ENCODE peak calls at places on chromosomes 13 and 19, in five cellular contexts. E is left lung, N is body of pancreas, I is HFF-Myc, R is cardiac fibroblast. D is an unnamed sample.

GRCh38 chr13:38687246-38688229 is 661 bp downstream of the FREM2 start:
- DNase-seq in E (peak; percentile 33), N (peak; percentile 25), I (no peak), R (peak; percentile 18), D (no peak)

GRCh38 chr19:6772028-6772865 is at the start of gene VAV1:
- DNase-seq in E (peak; percentile 83), N (peak; percentile 65), I (no peak), R (no peak), D (no peak)

GRCh38 chr13:35164324-35164932 is 222.4 kb downstream of the NBEA start:
- DNase-seq in E (no peak), N (no peak), I (no peak), R (peak; percentile 54), D (no peak)

GRCh38 chr13:112438515-112438914 is 62.4 kb downstream of the SPACA7 start:
- DNase-seq in E (no peak), N (no peak), I (no peak), R (no peak), D (no peak)

GRCh38 chr19:55095260-55096060 is 19.8 kb downstream of the EPS8L1 start:
- DNase-seq in E (no peak), N (no peak), I (no peak), R (no peak), D (no peak)

GRCh38 chr13:23212621-23213020 is 31.8 kb downstream of the SGCG start:
- DNase-seq in E (no peak), N (no peak), I (no peak), R (no peak), D (no peak)

GRCh38 chr13:92137519-92137918 is 739.1 kb downstream of the GPC5 start:
- DNase-seq in E (no peak), N (no peak), I (no peak), R (peak; percentile 0), D (no peak)

GRCh38 chr13:44373247-44373600 is 400 bp upstream of the SERP2 start:
- DNase-seq in E (no peak), N (no peak), I (no peak), R (no peak), D (no peak)

GRCh38 chr13:76856141-76856571 is 30.0 kb downstream of the KCTD12 start:
- DNase-seq in E (no peak), N (no peak), I (peak; percentile 20), R (peak; percentile 90), D (no peak)

GRCh38 chr13:71704650-71705049 is 162.4 kb downstream of the DACH1 start:
- DNase-seq in E (no peak), N (no peak), I (no peak), R (peak; percentile 6), D (no peak)

GRCh38 chr13:30791354-30791921 is 56.1 kb downstream of the ALOX5AP start:
- DNase-seq in E (no peak), N (peak; percentile 17), I (peak; percentile 84), R (peak; percentile 11), D (no peak)

GRCh38 chr19:1853295-1854031 is 5.2 kb upstream of the REXO1 start:
- DNase-seq in E (peak; percentile 85), N (peak; percentile 84), I (peak; percentile 35), R (peak; percentile 83), D (no peak)

GRCh38 chr13:72221276-72221962 is 354.4 kb upstream of the DACH1 start:
- DNase-seq in E (no peak), N (peak; percentile 51), I (no peak), R (peak; percentile 9), D (no peak)

GRCh38 chr13:28531195-28531955 is 36.4 kb upstream of the FLT1 start:
- DNase-seq in E (no peak), N (peak; percentile 19), I (no peak), R (peak; percentile 33), D (no peak)

GRCh38 chr13:27194209-27194608 is 22.6 kb upstream of the USP12 start:
- DNase-seq in E (no peak), N (no peak), I (no peak), R (peak; percentile 27), D (no peak)

GRCh38 chr13:33816912-33817311 is 1.0 kb upstream of the RFC3 start:
- DNase-seq in E (no peak), N (no peak), I (no peak), R (no peak), D (no peak)

GRCh38 chr19:50510121-50510670 is 795 bp downstream of the JOSD2 start:
- DNase-seq in E (peak; percentile 35), N (peak; percentile 30), I (no peak), R (no peak), D (no peak)

GRCh38 chr19:47447470-47448359 is 24.0 kb downstream of the SLC8A2 start:
- DNase-seq in E (no peak), N (no peak), I (no peak), R (peak; percentile 47), D (no peak)

GRCh38 chr13:94312511-94313191 is 166.8 kb downstream of the DCT start:
- DNase-seq in E (no peak), N (no peak), I (no peak), R (no peak), D (no peak)

GRCh38 chr19:28737021-28737525 is 475.9 kb downstream of the UQCRFS1 start:
- DNase-seq in E (no peak), N (peak; percentile 22), I (peak; percentile 11), R (peak; percentile 76), D (peak; percentile 6)

GRCh38 chr19:49335071-49335783 is at the start of gene CD37:
- DNase-seq in E (peak; percentile 54), N (no peak), I (no peak), R (no peak), D (no peak)

GRCh38 chr13:65613004-65613403 is 1617.1 kb downstream of the PCDH9 start:
- DNase-seq in E (no peak), N (no peak), I (no peak), R (no peak), D (no peak)

GRCh38 chr19:48501961-48502719 is 9.5 kb downstream of the LMTK3 start:
- DNase-seq in E (peak; percentile 94), N (peak; percentile 99), I (no peak), R (peak; percentile 25), D (no peak)

GRCh38 chr13:96988441-96988840 is 5.8 kb downstream of the OXGR1 start:
- DNase-seq in E (no peak), N (no peak), I (no peak), R (no peak), D (no peak)

DNA sequence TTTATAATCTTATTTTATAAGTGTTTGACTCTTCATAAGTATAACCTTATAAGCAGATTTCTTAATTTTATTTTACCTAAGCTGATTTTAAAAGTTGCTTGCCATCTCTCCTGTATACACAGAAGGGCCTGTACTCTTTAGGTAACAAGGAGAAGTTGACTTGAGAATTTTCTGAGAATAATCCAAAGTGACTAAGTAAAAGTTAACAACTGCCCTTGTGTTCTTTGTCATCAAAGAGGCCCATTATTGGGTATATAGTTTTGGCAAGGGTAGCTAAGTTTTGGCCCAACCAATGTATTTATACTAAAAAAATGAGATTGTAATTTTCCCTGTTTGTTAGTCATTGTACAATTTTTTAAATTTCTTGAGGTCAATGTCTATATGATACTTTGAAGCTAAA is 3.2 kb downstream of the LCP1 start:
- DNase-seq in E (no peak), N (no peak), I (no peak), R (no peak), D (no peak)
- H3K4me3 ChIP-seq in E (no peak overlapping the region), N (no peak overlapping the region), I (no peak overlapping the region), R (no peak overlapping the region), D (no peak overlapping the region)

DNA sequence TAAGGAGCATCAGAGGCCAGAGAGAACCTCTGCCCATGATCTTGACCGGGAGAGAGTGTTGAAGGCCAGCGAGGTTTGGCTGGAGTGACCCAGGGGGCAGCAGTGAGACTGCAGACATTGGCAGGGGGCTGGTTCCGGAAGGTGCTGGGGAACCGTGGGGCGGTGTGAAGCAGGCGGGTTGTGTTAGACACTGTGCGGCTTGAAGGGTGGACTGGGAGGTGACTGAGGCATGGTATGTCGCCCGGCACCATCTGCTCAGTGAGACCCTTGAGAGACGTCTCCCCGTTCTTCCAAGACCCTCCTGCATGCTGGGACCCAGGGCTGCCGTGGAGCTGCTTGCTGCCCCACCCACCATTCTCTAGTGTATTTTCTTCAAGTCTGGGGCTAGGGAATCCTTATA is 24.6 kb downstream of the CARM1 start:
- DNase-seq in E (no peak), N (no peak), I (no peak), R (no peak), D (no peak)
- TF ChIP-seq CTCF in E (no peak), N (no peak), I (peak; percentile 25), R (no peak), D (peak; percentile 12)

GRCh38 chr13:111206148-111206547 is 91.0 kb downstream of the ARHGEF7 start:
- DNase-seq in E (no peak), N (no peak), I (no peak), R (no peak), D (no peak)

GRCh38 chr13:111202745-111203144 is 87.6 kb downstream of the ARHGEF7 start:
- DNase-seq in E (no peak), N (no peak), I (peak; percentile 88), R (peak; percentile 97), D (no peak)

GRCh38 chr13:111203742-111204386 is 88.8 kb downstream of the ARHGEF7 start:
- DNase-seq in E (no peak), N (no peak), I (no peak), R (no peak), D (no peak)

GRCh38 chr13:111202149-111202548 is 87.0 kb downstream of the ARHGEF7 start:
- DNase-seq in E (no peak), N (no peak), I (no peak), R (no peak), D (no peak)

DNA sequence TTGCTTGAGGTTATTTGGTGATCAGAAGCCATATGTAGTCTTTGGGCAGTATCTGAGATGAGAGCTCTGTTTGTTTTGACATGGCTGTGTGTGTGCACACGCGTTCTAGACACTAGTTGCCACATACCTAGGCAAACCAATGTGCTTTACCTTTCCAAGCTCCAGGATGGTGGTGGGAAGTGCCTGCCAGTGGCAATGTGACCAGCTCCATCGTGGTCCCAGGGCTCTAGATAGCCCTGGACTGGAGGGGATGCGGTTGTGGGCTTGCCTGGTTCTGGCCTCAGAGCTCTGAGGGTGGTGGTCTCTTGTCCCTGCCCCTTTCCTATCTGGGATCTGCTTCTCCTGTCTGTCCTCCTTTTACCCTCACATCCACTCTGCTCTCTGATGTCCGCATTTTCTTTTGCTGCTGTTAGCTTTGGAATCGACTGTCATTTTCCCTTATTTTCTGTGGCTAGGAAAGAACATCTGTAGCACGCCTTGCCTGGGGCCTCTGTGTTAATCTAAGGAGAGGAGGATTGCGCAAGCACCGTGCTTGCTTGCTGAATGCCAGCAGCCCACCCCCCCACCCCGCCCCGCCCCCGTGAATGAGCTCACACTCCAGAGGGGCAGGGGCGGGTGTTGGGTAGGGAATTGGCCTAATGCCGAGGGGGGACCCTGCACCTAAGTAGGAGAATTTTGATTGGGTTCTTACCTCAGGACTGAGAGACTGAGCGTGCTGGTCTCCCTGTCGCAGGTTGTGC is 89.5 kb downstream of the ARHGEF7 start:
- DNase-seq in E (no peak), N (peak; percentile 50), I (no peak), R (peak; percentile 76), D (no peak)
- H3K4me3 ChIP-seq in E (no peak overlapping the region), N (no peak overlapping the region), I (peak overlapping the region; percentile 56), R (peak overlapping the region; percentile 33), D (no peak overlapping the region)

DNA sequence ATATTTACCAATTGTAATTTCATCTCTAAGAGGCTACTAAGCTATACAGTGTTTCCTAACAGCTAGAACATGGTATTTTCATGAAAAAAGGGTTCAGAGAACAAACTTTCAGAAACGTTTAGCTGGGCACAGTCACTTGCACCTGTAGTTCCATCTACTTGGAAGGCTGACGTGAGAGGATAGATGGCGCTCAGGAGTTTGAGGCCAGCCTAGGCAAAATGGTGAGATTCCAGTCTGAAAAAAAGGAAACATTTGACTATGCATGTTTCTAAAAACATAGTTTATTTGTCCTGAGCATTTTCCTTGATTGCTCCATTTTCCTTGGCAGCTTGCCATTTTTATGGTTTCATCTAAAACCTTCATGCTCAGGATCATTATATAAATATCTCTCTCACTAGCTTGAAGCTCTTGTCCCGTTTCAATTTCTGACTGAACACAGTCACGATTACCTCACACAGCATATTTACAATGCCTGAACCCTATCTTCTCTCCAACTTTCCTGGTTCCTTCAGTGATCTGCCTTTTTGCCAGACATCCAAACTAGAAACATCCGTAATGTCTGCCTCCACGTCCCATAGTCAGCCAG is 200.8 kb downstream of the RGCC start:
- DNase-seq in E (no peak), N (no peak), I (no peak), R (peak; percentile 83), D (no peak)
- TF ChIP-seq CTCF in E (no peak), N (no peak), I (no peak), R (no peak), D (no peak)

D was measured in BJ.